ENCODE peak calls at places on chromosomes 16 and 17, in seven cellular contexts. V is vagina, G is epithelial cell of prostate, J is COR-L47, H is dorsolateral prefrontal cortex, Q is amygdala, U is C1 segment of cervical spinal cord. B is an unnamed sample.

GRCh38 chr17:80408872-80409271 is 6.1 kb upstream of the ENDOV start:
- DNase-seq in G (no peak), U (no peak), V (no peak), H (no peak), J (no peak), Q (no peak), B (no peak)

GRCh38 chr16:56916571-56917403 is 15.2 kb upstream of the HERPUD1 start:
- DNase-seq in Q (no peak), G (no peak), V (no peak), U (no peak), J (no peak), H (no peak), B (peak)

GRCh38 chr16:27324851-27325301 is 11.1 kb downstream of the IL4R start:
- DNase-seq in J (no peak), U (no peak), G (no peak), Q (no peak), H (no peak), V (no peak), B (no peak)

GRCh38 chr17:44355310-44355640 is 8.4 kb downstream of the FAM171A2 start:
- DNase-seq in G (no peak), Q (no peak), H (no peak), U (no peak), J (no peak), V (no peak), B (no peak)

GRCh38 chr17:80027043-80027435 is 8.6 kb downstream of the TBC1D16 start:
- DNase-seq in V (no peak), Q (no peak), J (no peak), H (no peak), G (no peak), U (no peak), B (no peak)

GRCh38 chr17:76735586-76736348 is 1.4 kb downstream of the SRSF2 start:
- DNase-seq in U (no peak), G (no peak), J (no peak), H (no peak), Q (no peak), V (no peak), B (no peak)

GRCh38 chr17:37489197-37490001 is at the start of gene DUSP14:
- DNase-seq in H (peak), V (no peak), G (no peak), Q (peak), U (no peak), J (peak), B (peak)

GRCh38 chr16:1556254-1556653 is 22.8 kb downstream of the TMEM204 start:
- DNase-seq in V (no peak), J (no peak), G (no peak), U (no peak), H (peak), Q (no peak), B (no peak)

GRCh38 chr16:8931864-8932263 is 31.8 kb downstream of the USP7 start:
- DNase-seq in H (no peak), G (no peak), U (no peak), V (no peak), Q (no peak), J (no peak), B (no peak)

GRCh38 chr16:67883146-67883871 is 1.4 kb upstream of the NRN1L start:
- DNase-seq in J (no peak), V (peak), H (no peak), G (no peak), Q (no peak), U (no peak), B (no peak)

GRCh38 chr17:64005734-64006167 is 7.6 kb downstream of the PRR29 start:
- DNase-seq in G (no peak), J (peak), H (no peak), Q (no peak), U (no peak), V (peak), B (no peak)

GRCh38 chr17:56597495-56597990 is 4.0 kb downstream of the NOG start:
- DNase-seq in U (no peak), G (no peak), J (no peak), V (no peak), H (no peak), Q (peak), B (no peak)

GRCh38 chr16:12262454-12263180 is 286.1 kb downstream of the SNX29 start:
- DNase-seq in U (no peak), J (peak), G (peak), Q (peak), H (peak), V (no peak), B (no peak)

GRCh38 chr17:31499771-31500554 is 108.5 kb downstream of the RAB11FIP4 start:
- DNase-seq in Q (peak), H (peak), J (no peak), U (no peak), V (no peak), G (no peak), B (peak)

GRCh38 chr16:68362952-68363846 is 52.4 kb downstream of the PRMT7 start:
- DNase-seq in V (no peak), J (no peak), U (no peak), Q (no peak), H (no peak), G (no peak), B (no peak)

GRCh38 chr16:266258-267164 is 9.2 kb downstream of the RGS11 start:
- DNase-seq in J (no peak), G (no peak), H (no peak), U (no peak), V (no peak), Q (no peak), B (no peak)

GRCh38 chr16:71746442-71747046 is 22.0 kb upstream of the PHLPP2 start:
- DNase-seq in Q (no peak), G (no peak), H (no peak), U (no peak), V (no peak), J (no peak), B (no peak)

GRCh38 chr17:9363440-9364350 is 211.9 kb downstream of the STX8 start:
- DNase-seq in H (no peak), V (no peak), J (no peak), G (peak), Q (no peak), U (no peak), B (no peak)

GRCh38 chr17:33012522-33013033 is 20.9 kb downstream of the SPACA3 start:
- DNase-seq in V (no peak), U (no peak), G (peak), H (no peak), J (no peak), Q (no peak), B (no peak)

GRCh38 chr17:61809816-61810392 is 53.4 kb downstream of the BRIP1 start:
- DNase-seq in J (no peak), V (no peak), G (no peak), Q (no peak), U (no peak), H (no peak), B (no peak)

GRCh38 chr16:66473654-66474519 is 46.8 kb downstream of the BEAN1 start:
- DNase-seq in J (peak), U (no peak), G (no peak), V (no peak), H (no peak), Q (no peak), B (no peak)

GRCh38 chr17:7839199-7839889 is 5.3 kb downstream of the KDM6B start:
- DNase-seq in U (no peak), G (no peak), V (no peak), Q (no peak), H (no peak), J (no peak), B (no peak)

GRCh38 chr16:27405546-27406451 is 3.8 kb downstream of the IL21R start:
- DNase-seq in Q (no peak), H (no peak), V (peak), U (no peak), G (no peak), J (no peak), B (no peak)

GRCh38 chr16:77834600-77834963 is 46.2 kb downstream of the VAT1L start:
- DNase-seq in Q (no peak), J (no peak), U (no peak), H (no peak), V (no peak), G (no peak), B (no peak)

GRCh38 chr17:30558313-30559195 is 81.3 kb downstream of the GOSR1 start:
- DNase-seq in H (no peak), V (no peak), J (no peak), G (no peak), U (no peak), Q (no peak), B (no peak)

GRCh38 chr16:7330709-7331108 is 1.9 kb upstream of the RBFOX1 start:
- DNase-seq in G (no peak), Q (no peak), J (no peak), H (no peak), V (no peak), U (no peak), B (no peak)